ENCODE peak calls at places on chromosomes 1 and 21, in eight cellular contexts. One of them, this sample, is unnamed.

GRCh38 chr1:98145655-98146054 is 224.8 kb upstream of the DPYD start:
- DNase-seq in heart right ventricle: no peak
- DNase-seq in NCI-H524: no peak
- DNase-seq in B cell: no peak
- DNase-seq in epithelial cell of esophagus: no peak
- DNase-seq in renal cortical epithelial cell: no peak
- DNase-seq in Calu3: no peak
- DNase-seq in AG04450: no peak
- DNase-seq in this sample: no peak

GRCh38 chr1:236206548-236206947 is 64.2 kb downstream of the GPR137B start:
- DNase-seq in heart right ventricle: peak; percentile 23
- DNase-seq in NCI-H524: no peak
- DNase-seq in B cell: no peak
- DNase-seq in epithelial cell of esophagus: no peak
- DNase-seq in renal cortical epithelial cell: no peak
- DNase-seq in Calu3: no peak
- DNase-seq in AG04450: no peak
- DNase-seq in this sample: no peak

GRCh38 chr1:2073382-2074230 is 23.4 kb downstream of the PRKCZ start:
- DNase-seq in heart right ventricle: peak; percentile 7
- DNase-seq in NCI-H524: peak; percentile 75
- DNase-seq in B cell: no peak
- DNase-seq in epithelial cell of esophagus: no peak
- DNase-seq in renal cortical epithelial cell: no peak
- DNase-seq in Calu3: no peak
- DNase-seq in AG04450: peak; percentile 13
- DNase-seq in this sample: no peak

GRCh38 chr1:187685338-187685737 is 856.6 kb downstream of the PLA2G4A start:
- DNase-seq in heart right ventricle: no peak
- DNase-seq in NCI-H524: no peak
- DNase-seq in B cell: no peak
- DNase-seq in epithelial cell of esophagus: peak; percentile 57
- DNase-seq in renal cortical epithelial cell: peak; percentile 25
- DNase-seq in Calu3: no peak
- DNase-seq in AG04450: peak; percentile 48
- DNase-seq in this sample: no peak

GRCh38 chr1:19650416-19651140 is 6.5 kb downstream of the NBL1 start:
- DNase-seq in heart right ventricle: no peak
- DNase-seq in NCI-H524: peak; percentile 49
- DNase-seq in B cell: no peak
- DNase-seq in epithelial cell of esophagus: no peak
- DNase-seq in renal cortical epithelial cell: no peak
- DNase-seq in Calu3: no peak
- DNase-seq in AG04450: no peak
- DNase-seq in this sample: peak; percentile 53

GRCh38 chr1:11796036-11796828 is 9.5 kb downstream of the MTHFR start:
- DNase-seq in heart right ventricle: no peak
- DNase-seq in NCI-H524: no peak
- DNase-seq in B cell: no peak
- DNase-seq in epithelial cell of esophagus: peak; percentile 41
- DNase-seq in renal cortical epithelial cell: peak; percentile 90
- DNase-seq in Calu3: no peak
- DNase-seq in AG04450: no peak
- DNase-seq in this sample: no peak

GRCh38 chr1:220012259-220012658 is 34.0 kb downstream of the EPRS1 start:
- DNase-seq in heart right ventricle: no peak
- DNase-seq in NCI-H524: no peak
- DNase-seq in B cell: no peak
- DNase-seq in epithelial cell of esophagus: no peak
- DNase-seq in renal cortical epithelial cell: no peak
- DNase-seq in Calu3: no peak
- DNase-seq in AG04450: no peak
- DNase-seq in this sample: no peak

GRCh38 chr1:9009438-9010366 is 16.5 kb downstream of the SLC2A7 start:
- DNase-seq in heart right ventricle: peak; percentile 41
- DNase-seq in NCI-H524: peak; percentile 61
- DNase-seq in B cell: peak; percentile 40
- DNase-seq in epithelial cell of esophagus: peak; percentile 41
- DNase-seq in renal cortical epithelial cell: no peak
- DNase-seq in Calu3: peak; percentile 18
- DNase-seq in AG04450: no peak
- DNase-seq in this sample: peak; percentile 64

GRCh38 chr21:35882791-35883240 is 177.5 kb downstream of the SETD4 start:
- DNase-seq in heart right ventricle: no peak
- DNase-seq in NCI-H524: no peak
- DNase-seq in B cell: no peak
- DNase-seq in epithelial cell of esophagus: no peak
- DNase-seq in renal cortical epithelial cell: peak; percentile 66
- DNase-seq in Calu3: no peak
- DNase-seq in AG04450: no peak
- DNase-seq in this sample: no peak

GRCh38 chr1:229596961-229597699 is 28.8 kb downstream of the TAF5L start:
- DNase-seq in heart right ventricle: peak; percentile 47
- DNase-seq in NCI-H524: no peak
- DNase-seq in B cell: no peak
- DNase-seq in epithelial cell of esophagus: no peak
- DNase-seq in renal cortical epithelial cell: peak; percentile 24
- DNase-seq in Calu3: no peak
- DNase-seq in AG04450: no peak
- DNase-seq in this sample: no peak

GRCh38 chr1:27445177-27445936 is 44.6 kb downstream of the WASF2 start:
- DNase-seq in heart right ventricle: no peak
- DNase-seq in NCI-H524: peak; percentile 42
- DNase-seq in B cell: no peak
- DNase-seq in epithelial cell of esophagus: no peak
- DNase-seq in renal cortical epithelial cell: no peak
- DNase-seq in Calu3: no peak
- DNase-seq in AG04450: no peak
- DNase-seq in this sample: no peak

GRCh38 chr1:157115851-157116734 is 16.5 kb upstream of the ETV3L start:
- DNase-seq in heart right ventricle: no peak
- DNase-seq in NCI-H524: no peak
- DNase-seq in B cell: no peak
- DNase-seq in epithelial cell of esophagus: no peak
- DNase-seq in renal cortical epithelial cell: no peak
- DNase-seq in Calu3: no peak
- DNase-seq in AG04450: no peak
- DNase-seq in this sample: no peak

GRCh38 chr1:1099506-1100183 is 16.2 kb downstream of the C1orf159 start:
- DNase-seq in heart right ventricle: no peak
- DNase-seq in NCI-H524: no peak
- DNase-seq in B cell: no peak
- DNase-seq in epithelial cell of esophagus: no peak
- DNase-seq in renal cortical epithelial cell: no peak
- DNase-seq in Calu3: no peak
- DNase-seq in AG04450: no peak
- DNase-seq in this sample: no peak

GRCh38 chr1:201371841-201372240 is 5.6 kb downstream of the TNNT2 start:
- DNase-seq in heart right ventricle: no peak
- DNase-seq in NCI-H524: no peak
- DNase-seq in B cell: no peak
- DNase-seq in epithelial cell of esophagus: no peak
- DNase-seq in renal cortical epithelial cell: no peak
- DNase-seq in Calu3: no peak
- DNase-seq in AG04450: no peak
- DNase-seq in this sample: no peak

GRCh38 chr1:112304151-112304550 is 91.9 kb upstream of the CTTNBP2NL start:
- DNase-seq in heart right ventricle: no peak
- DNase-seq in NCI-H524: no peak
- DNase-seq in B cell: no peak
- DNase-seq in epithelial cell of esophagus: no peak
- DNase-seq in renal cortical epithelial cell: no peak
- DNase-seq in Calu3: no peak
- DNase-seq in AG04450: no peak
- DNase-seq in this sample: no peak

GRCh38 chr1:94020764-94021579 is 100.0 kb downstream of the ABCA4 start:
- DNase-seq in heart right ventricle: no peak
- DNase-seq in NCI-H524: no peak
- DNase-seq in B cell: no peak
- DNase-seq in epithelial cell of esophagus: peak; percentile 67
- DNase-seq in renal cortical epithelial cell: peak; percentile 53
- DNase-seq in Calu3: no peak
- DNase-seq in AG04450: peak; percentile 93
- DNase-seq in this sample: no peak

GRCh38 chr1:243885806-243886205 is 35.8 kb upstream of the AKT3 start:
- DNase-seq in heart right ventricle: no peak
- DNase-seq in NCI-H524: no peak
- DNase-seq in B cell: no peak
- DNase-seq in epithelial cell of esophagus: no peak
- DNase-seq in renal cortical epithelial cell: no peak
- DNase-seq in Calu3: no peak
- DNase-seq in AG04450: no peak
- DNase-seq in this sample: no peak

GRCh38 chr1:151510020-151510405 is 1.2 kb upstream of the CGN start:
- DNase-seq in heart right ventricle: no peak
- DNase-seq in NCI-H524: no peak
- DNase-seq in B cell: no peak
- DNase-seq in epithelial cell of esophagus: no peak
- DNase-seq in renal cortical epithelial cell: no peak
- DNase-seq in Calu3: peak; percentile 45
- DNase-seq in AG04450: no peak
- DNase-seq in this sample: no peak

GRCh38 chr1:248926401-248927182 is 20.6 kb downstream of the PGBD2 start:
- DNase-seq in heart right ventricle: no peak
- DNase-seq in NCI-H524: no peak
- DNase-seq in B cell: no peak
- DNase-seq in epithelial cell of esophagus: peak; percentile 52
- DNase-seq in renal cortical epithelial cell: peak; percentile 53
- DNase-seq in Calu3: no peak
- DNase-seq in AG04450: peak; percentile 26
- DNase-seq in this sample: no peak

GRCh38 chr1:12177999-12178441 is 11.2 kb downstream of the TNFRSF1B start:
- DNase-seq in heart right ventricle: peak; percentile 79
- DNase-seq in NCI-H524: peak; percentile 41
- DNase-seq in B cell: no peak
- DNase-seq in epithelial cell of esophagus: peak; percentile 48
- DNase-seq in renal cortical epithelial cell: peak; percentile 36
- DNase-seq in Calu3: peak; percentile 30
- DNase-seq in AG04450: peak; percentile 81
- DNase-seq in this sample: peak; percentile 74

GRCh38 chr1:232344791-232345399 is 285.0 kb downstream of the SIPA1L2 start:
- DNase-seq in heart right ventricle: no peak
- DNase-seq in NCI-H524: no peak
- DNase-seq in B cell: no peak
- DNase-seq in epithelial cell of esophagus: peak; percentile 61
- DNase-seq in renal cortical epithelial cell: no peak
- DNase-seq in Calu3: no peak
- DNase-seq in AG04450: no peak
- DNase-seq in this sample: no peak

GRCh38 chr21:44758781-44759627 is 42.6 kb downstream of the UBE2G2 start:
- DNase-seq in heart right ventricle: no peak
- DNase-seq in NCI-H524: no peak
- DNase-seq in B cell: no peak
- DNase-seq in epithelial cell of esophagus: no peak
- DNase-seq in renal cortical epithelial cell: no peak
- DNase-seq in Calu3: no peak
- DNase-seq in AG04450: no peak
- DNase-seq in this sample: no peak

GRCh38 chr1:193187114-193187513 is 701 bp upstream of the B3GALT2 start:
- DNase-seq in heart right ventricle: no peak
- DNase-seq in NCI-H524: peak; percentile 27
- DNase-seq in B cell: no peak
- DNase-seq in epithelial cell of esophagus: no peak
- DNase-seq in renal cortical epithelial cell: no peak
- DNase-seq in Calu3: no peak
- DNase-seq in AG04450: no peak
- DNase-seq in this sample: no peak

GRCh38 chr1:115337633-115338456 is at the start of gene NGF:
- DNase-seq in heart right ventricle: peak; percentile 64
- DNase-seq in NCI-H524: peak; percentile 81
- DNase-seq in B cell: no peak
- DNase-seq in epithelial cell of esophagus: peak; percentile 76
- DNase-seq in renal cortical epithelial cell: peak; percentile 31
- DNase-seq in Calu3: no peak
- DNase-seq in AG04450: peak; percentile 32
- DNase-seq in this sample: no peak

GRCh38 chr1:61952675-61953074 is 210.4 kb downstream of the PATJ start:
- DNase-seq in heart right ventricle: no peak
- DNase-seq in NCI-H524: no peak
- DNase-seq in B cell: no peak
- DNase-seq in epithelial cell of esophagus: no peak
- DNase-seq in renal cortical epithelial cell: no peak
- DNase-seq in Calu3: no peak
- DNase-seq in AG04450: no peak
- DNase-seq in this sample: no peak

GRCh38 chr1:32250893-32251716 is at the start of gene LCK:
- DNase-seq in heart right ventricle: peak; percentile 20
- DNase-seq in NCI-H524: no peak
- DNase-seq in B cell: peak; percentile 59
- DNase-seq in epithelial cell of esophagus: no peak
- DNase-seq in renal cortical epithelial cell: no peak
- DNase-seq in Calu3: no peak
- DNase-seq in AG04450: no peak
- DNase-seq in this sample: no peak

GRCh38 chr1:19436716-19437476 is 48.4 kb downstream of the CAPZB start:
- DNase-seq in heart right ventricle: peak; percentile 59
- DNase-seq in NCI-H524: peak; percentile 42
- DNase-seq in B cell: no peak
- DNase-seq in epithelial cell of esophagus: peak; percentile 89
- DNase-seq in renal cortical epithelial cell: peak; percentile 58
- DNase-seq in Calu3: peak; percentile 47
- DNase-seq in AG04450: no peak
- DNase-seq in this sample: no peak

GRCh38 chr1:112346802-112347350 is 49.1 kb upstream of the CTTNBP2NL start:
- DNase-seq in heart right ventricle: no peak
- DNase-seq in NCI-H524: no peak
- DNase-seq in B cell: no peak
- DNase-seq in epithelial cell of esophagus: no peak
- DNase-seq in renal cortical epithelial cell: no peak
- DNase-seq in Calu3: no peak
- DNase-seq in AG04450: no peak
- DNase-seq in this sample: no peak

GRCh38 chr21:18951291-18952038 is 547.9 kb upstream of the TMPRSS15 start:
- DNase-seq in heart right ventricle: no peak
- DNase-seq in NCI-H524: peak; percentile 94
- DNase-seq in B cell: no peak
- DNase-seq in epithelial cell of esophagus: no peak
- DNase-seq in renal cortical epithelial cell: peak; percentile 15
- DNase-seq in Calu3: no peak
- DNase-seq in AG04450: no peak
- DNase-seq in this sample: no peak

GRCh38 chr1:106037526-106037925 is 1018.9 kb upstream of the PRMT6 start:
- DNase-seq in heart right ventricle: no peak
- DNase-seq in NCI-H524: no peak
- DNase-seq in B cell: no peak
- DNase-seq in epithelial cell of esophagus: no peak
- DNase-seq in renal cortical epithelial cell: no peak
- DNase-seq in Calu3: no peak
- DNase-seq in AG04450: no peak
- DNase-seq in this sample: no peak

GRCh38 chr21:38659936-38660332 is 145.8 kb upstream of the ETS2 start:
- DNase-seq in heart right ventricle: no peak
- DNase-seq in NCI-H524: no peak
- DNase-seq in B cell: no peak
- DNase-seq in epithelial cell of esophagus: no peak
- DNase-seq in renal cortical epithelial cell: no peak
- DNase-seq in Calu3: no peak
- DNase-seq in AG04450: no peak
- DNase-seq in this sample: no peak